ENCODE peak calls at places on chromosomes 7 and 10, in five cellular contexts. T is fibroblast of pulmonary artery, F is epithelial cell of esophagus, C is A549, K is cardiac fibroblast. J is an unnamed sample.

GRCh38 chr10:9198611-9199010 is 1144.1 kb downstream of the GATA3 start:
- DNase-seq in T (peak), F (peak), K (peak), C (no peak), J (no peak)

GRCh38 chr7:22123139-22123538 is 177.4 kb upstream of the CDCA7L start:
- DNase-seq in T (peak), K (no peak), C (no peak), F (peak), J (no peak)

GRCh38 chr10:80694930-80695329 is 157.2 kb downstream of the SH2D4B start:
- DNase-seq in C (no peak), T (no peak), F (no peak), K (no peak), J (no peak)

GRCh38 chr10:34476607-34477006 is 338.5 kb downstream of the PARD3 start:
- DNase-seq in F (peak), T (no peak), K (no peak), C (no peak), J (no peak)

GRCh38 chr10:48449501-48450232 is 143.2 kb downstream of the MAPK8 start:
- DNase-seq in K (no peak), T (no peak), F (no peak), C (no peak), J (no peak)

GRCh38 chr10:86670290-86670811 is 2.0 kb downstream of the LDB3 start:
- DNase-seq in F (no peak), K (no peak), C (no peak), T (no peak), J (no peak)

GRCh38 chr7:139490130-139490529 is 6.7 kb upstream of the KLRG2 start:
- DNase-seq in K (no peak), F (peak), T (no peak), C (no peak), J (no peak)

GRCh38 chr10:89352039-89352597 is 24.3 kb downstream of the IFIT3 start:
- DNase-seq in F (peak), C (peak), K (peak), T (peak), J (no peak)

GRCh38 chr7:70890147-70890969 is 241.6 kb upstream of the GALNT17 start:
- DNase-seq in F (no peak), T (no peak), K (no peak), C (no peak), J (no peak)

GRCh38 chr10:86872757-86873156 is 84.7 kb downstream of the MMRN2 start:
- DNase-seq in K (peak), F (no peak), C (no peak), T (peak), J (no peak)

GRCh38 chr7:516606-517456 is 2.8 kb downstream of the PDGFA start:
- DNase-seq in T (peak), F (peak), K (peak), C (peak), J (peak)

GRCh38 chr10:11673346-11674330 is 62.2 kb upstream of the USP6NL start:
- DNase-seq in F (no peak), C (no peak), K (peak), T (peak), J (no peak)

GRCh38 chr7:148828965-148829364 is 55.1 kb downstream of the EZH2 start:
- DNase-seq in F (no peak), K (no peak), T (no peak), C (no peak), J (no peak)

GRCh38 chr10:69179089-69179742 is 818 bp upstream of the SUPV3L1 start:
- DNase-seq in T (no peak), K (no peak), F (no peak), C (peak), J (no peak)

GRCh38 chr10:871951-872403 is 59.5 kb downstream of the LARP4B start:
- DNase-seq in K (no peak), F (peak), T (no peak), C (no peak), J (no peak)

GRCh38 chr7:112723416-112723815 is 66.8 kb downstream of the TMEM168 start:
- DNase-seq in F (peak), K (no peak), T (peak), C (no peak), J (no peak)

GRCh38 chr10:103057980-103058568 is 135.0 kb downstream of the NT5C2 start:
- DNase-seq in C (no peak), F (no peak), K (no peak), T (no peak), J (no peak)

GRCh38 chr10:103066141-103067098 is 126.7 kb downstream of the NT5C2 start:
- DNase-seq in K (no peak), C (no peak), F (no peak), T (no peak), J (no peak)

GRCh38 chr10:103067484-103067883 is 125.6 kb downstream of the NT5C2 start:
- DNase-seq in K (no peak), F (no peak), T (no peak), C (no peak), J (no peak)

GRCh38 chr10:103067951-103068350 is 125.1 kb downstream of the NT5C2 start:
- DNase-seq in F (no peak), K (no peak), C (no peak), T (no peak), J (no peak)

GRCh38 chr10:103062854-103063642 is 130.0 kb downstream of the NT5C2 start:
- DNase-seq in F (peak), C (no peak), K (no peak), T (no peak), J (no peak)
- TF ChIP-seq CTCF in F (no peak), C (peak), K (no peak), T (no peak), J (no peak)

GRCh38 chr10:116470768-116471415 is 43.2 kb downstream of the PNLIPRP3 start:
- DNase-seq in T (no peak), K (no peak), F (peak), C (peak), J (peak)
- TF ChIP-seq CTCF in T (no peak), K (no peak), F (peak), C (peak), J (peak)

GRCh38 chr10:103658049-103658577 is 164.6 kb downstream of the NEURL1 start:
- DNase-seq in T (peak), F (no peak), K (peak), C (no peak), J (no peak)

GRCh38 chr10:103661951-103662405 is 168.5 kb downstream of the NEURL1 start:
- DNase-seq in C (no peak), F (no peak), T (no peak), K (no peak), J (no peak)

GRCh38 chr10:103660364-103661197 is 167.1 kb downstream of the NEURL1 start:
- DNase-seq in F (no peak), K (peak), T (peak), C (no peak), J (no peak)

GRCh38 chr10:103661198-103661950 is 167.9 kb downstream of the NEURL1 start:
- DNase-seq in K (peak), F (no peak), T (peak), C (no peak), J (peak)

GRCh38 chr10:103659674-103660363 is 166.3 kb downstream of the NEURL1 start:
- DNase-seq in K (peak), T (peak), C (no peak), F (no peak), J (peak)
- TF ChIP-seq CTCF in K (peak), T (peak), C (no peak), F (peak), J (no peak)

GRCh38 chr7:76314042-76314721 is 11.7 kb downstream of the HSPB1 start:
- DNase-seq in F (peak), C (peak), K (peak), T (peak), J (peak)

GRCh38 chr7:76315372-76315771 is 12.9 kb downstream of the HSPB1 start:
- DNase-seq in K (no peak), F (no peak), C (no peak), T (no peak), J (no peak)

GRCh38 chr7:76316984-76317781 is 14.7 kb downstream of the HSPB1 start:
- DNase-seq in T (no peak), F (no peak), C (no peak), K (no peak), J (no peak)

GRCh38 chr7:76317782-76318487 is 15.5 kb downstream of the HSPB1 start:
- DNase-seq in C (peak), F (peak), T (peak), K (peak), J (peak)

GRCh38 chr7:76318488-76319353 is 16.2 kb downstream of the HSPB1 start:
- DNase-seq in T (peak), K (peak), F (peak), C (peak), J (peak)
- TF ChIP-seq CTCF in T (peak), K (peak), F (peak), C (peak), J (no peak)

GRCh38 chr10:133325761-133326463 is 10.8 kb downstream of the CALY start:
- DNase-seq in F (no peak), C (no peak), T (no peak), K (no peak), J (peak)
- TF ChIP-seq CTCF in F (no peak), C (no peak), T (no peak), K (no peak), J (no peak)

J was measured in nephron progenitor cell.